ENCODE peak calls at places on chromosomes 2 and 18, in seven cellular contexts. R is A549; P is upper lobe of right lung; Q is SJSA1; J is CD4-positive, CD25-positive, alpha-beta regulatory T cell; I is adrenal gland; G is CD8-positive, alpha-beta T cell. X is an unnamed sample.

GRCh38 chr2:109171444-109172334 is 42.7 kb downstream of the SH3RF3 start:
- DNase-seq in R (peak; percentile 16), P (no peak), Q (peak; percentile 93), J (no peak), I (peak; percentile 49), G (no peak), X (no peak)

GRCh38 chr2:122081743-122082142 is 326.3 kb downstream of the TSN start:
- DNase-seq in R (no peak), P (no peak), Q (no peak), J (no peak), I (no peak), G (no peak), X (no peak)

GRCh38 chr2:69797836-69798465 is 31.5 kb upstream of the GMCL1 start:
- DNase-seq in R (no peak), P (no peak), Q (no peak), J (no peak), I (no peak), G (no peak), X (no peak)

GRCh38 chr2:237585590-237586221 is 4.8 kb downstream of the RAB17 start:
- DNase-seq in R (no peak), P (no peak), Q (no peak), J (no peak), I (no peak), G (no peak), X (no peak)

GRCh38 chr18:36809590-36810381 is 19.0 kb downstream of the TPGS2 start:
- DNase-seq in R (peak; percentile 59), P (no peak), Q (peak; percentile 44), J (peak; percentile 66), I (peak; percentile 67), G (peak; percentile 24), X (peak; percentile 38)

GRCh38 chr18:79246309-79247108 is 149.2 kb upstream of the NFATC1 start:
- DNase-seq in R (peak; percentile 89), P (peak; percentile 81), Q (no peak), J (peak; percentile 66), I (peak; percentile 81), G (peak; percentile 66), X (peak; percentile 80)

GRCh38 chr18:59691046-59691395 is 6.2 kb downstream of the CCBE1 start:
- DNase-seq in R (no peak), P (no peak), Q (no peak), J (no peak), I (no peak), G (no peak), X (no peak)

GRCh38 chr2:168466190-168466737 is 10.2 kb downstream of the CERS6 start:
- DNase-seq in R (no peak), P (no peak), Q (no peak), J (no peak), I (no peak), G (no peak), X (no peak)

GRCh38 chr18:13067966-13068365 is 76.8 kb downstream of the CEP192 start:
- DNase-seq in R (no peak), P (no peak), Q (no peak), J (no peak), I (no peak), G (no peak), X (no peak)

GRCh38 chr2:12722445-12723316 is 5.9 kb downstream of the TRIB2 start:
- DNase-seq in R (no peak), P (no peak), Q (no peak), J (no peak), I (no peak), G (no peak), X (no peak)

GRCh38 chr2:157620956-157621355 is 7.7 kb downstream of the ACVR1C start:
- DNase-seq in R (no peak), P (no peak), Q (no peak), J (no peak), I (no peak), G (no peak), X (no peak)

GRCh38 chr18:10010611-10011015 is 96.8 kb downstream of the VAPA start:
- DNase-seq in R (peak; percentile 3), P (no peak), Q (peak; percentile 72), J (no peak), I (peak; percentile 39), G (no peak), X (no peak)

GRCh38 chr2:178163395-178163794 is 30.9 kb upstream of the OSBPL6 start:
- DNase-seq in R (no peak), P (no peak), Q (no peak), J (no peak), I (no peak), G (no peak), X (no peak)

GRCh38 chr2:96103906-96104861 is 12.2 kb downstream of the ADRA2B start:
- DNase-seq in R (no peak), P (peak; percentile 54), Q (no peak), J (no peak), I (no peak), G (no peak), X (no peak)

GRCh38 chr2:230680463-230681195 is 32.0 kb upstream of the CAB39 start:
- DNase-seq in R (no peak), P (no peak), Q (no peak), J (no peak), I (no peak), G (no peak), X (no peak)

GRCh38 chr2:157751462-157752058 is 122.9 kb upstream of the ACVR1C start:
- DNase-seq in R (peak; percentile 6), P (no peak), Q (no peak), J (no peak), I (no peak), G (peak; percentile 25), X (no peak)

GRCh38 chr2:51710222-51710621 is 678.3 kb upstream of the NRXN1 start:
- DNase-seq in R (peak; percentile 23), P (no peak), Q (no peak), J (no peak), I (no peak), G (no peak), X (no peak)

GRCh38 chr2:159518321-159519005 is 97.9 kb downstream of the BAZ2B start:
- DNase-seq in R (no peak), P (no peak), Q (no peak), J (no peak), I (no peak), G (no peak), X (no peak)

GRCh38 chr2:37350917-37351316 is 6.5 kb downstream of the QPCT start:
- DNase-seq in R (no peak), P (no peak), Q (no peak), J (no peak), I (no peak), G (no peak), X (no peak)

GRCh38 chr2:223586261-223586660 is 15.9 kb downstream of the SCG2 start:
- DNase-seq in R (peak; percentile 29), P (no peak), Q (no peak), J (no peak), I (no peak), G (no peak), X (no peak)

DNA sequence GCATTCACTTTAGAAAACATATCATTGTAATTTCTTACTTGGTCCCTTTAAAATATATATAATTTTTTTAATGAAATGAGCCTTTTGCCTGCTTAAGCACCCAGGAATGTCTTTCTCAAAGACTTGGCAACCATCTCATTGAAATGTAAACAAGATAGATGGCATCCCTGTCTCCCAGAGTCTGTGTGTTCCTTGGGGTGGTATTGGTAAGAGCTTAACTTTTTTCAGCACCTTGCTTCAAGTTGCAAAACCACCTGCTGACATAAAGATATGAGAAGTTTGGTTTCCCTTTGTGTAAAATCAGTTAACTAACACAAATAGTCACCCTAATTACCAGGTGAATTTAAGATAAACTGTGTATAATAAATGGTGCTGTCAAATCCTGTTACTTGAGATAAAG is 266.9 kb downstream of the DSC3 start:
- DNase-seq in R (no peak), P (no peak), Q (no peak), J (no peak), I (no peak), G (no peak), X (no peak)
- H3K9me3 ChIP-seq in R (no peaks in the 10 kb centered on the region), P (no peaks in the 10 kb centered on the region), Q (no peaks in the 10 kb centered on the region), J (peaks cover 1% of the 10 kb centered on the region), I (no peaks in the 10 kb centered on the region), G (no peaks in the 10 kb centered on the region), X (no peaks in the 10 kb centered on the region)

GRCh38 chr18:65754121-65754520 is 3.3 kb downstream of the CDH7 start:
- DNase-seq in R (no peak), P (no peak), Q (no peak), J (no peak), I (no peak), G (no peak), X (no peak)
- H3K4me3 ChIP-seq in R (no peak overlapping the region), P (no peak overlapping the region), Q (no peak overlapping the region), J (no peak overlapping the region), I (no peak overlapping the region), G (no peak overlapping the region), X (no peak overlapping the region)

GRCh38 chr2:86543335-86543734 is 19.9 kb downstream of the CHMP3 start:
- DNase-seq in R (no peak), P (no peak), Q (no peak), J (no peak), I (peak; percentile 5), G (no peak), X (no peak)

DNA sequence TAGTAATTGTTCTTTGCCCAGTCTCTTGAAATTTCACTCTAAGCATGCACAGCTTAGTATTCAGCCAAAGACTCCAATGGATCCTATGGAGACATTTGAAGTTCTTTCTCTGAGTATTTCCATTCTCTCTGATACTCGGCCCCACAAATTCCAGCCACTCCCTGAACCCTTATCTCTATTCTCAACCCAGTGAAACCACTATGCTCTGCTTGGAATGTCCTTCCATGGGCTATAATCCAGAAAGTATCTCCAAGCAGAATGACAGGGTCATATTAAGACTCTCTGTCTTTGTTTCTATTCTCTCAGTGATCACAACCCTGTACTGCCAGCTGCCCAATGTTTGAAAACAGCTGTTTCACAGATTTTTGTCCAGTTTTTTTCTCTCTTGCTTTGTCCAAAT is 22.0 kb downstream of the CHMP3 start:
- DNase-seq in R (no peak), P (no peak), Q (no peak), J (no peak), I (no peak), G (no peak), X (no peak)
- H3K9me3 ChIP-seq in R (peaks cover 6% of the 10 kb centered on the region), P (no peaks in the 10 kb centered on the region), Q (no peaks in the 10 kb centered on the region), J (no peaks in the 10 kb centered on the region), I (no peaks in the 10 kb centered on the region), G (no peaks in the 10 kb centered on the region), X (no peaks in the 10 kb centered on the region)

GRCh38 chr2:216819055-216819454 is 40.8 kb downstream of the TNP1 start:
- DNase-seq in R (no peak), P (no peak), Q (no peak), J (no peak), I (no peak), G (no peak), X (no peak)

GRCh38 chr2:216819766-216820165 is 40.1 kb downstream of the TNP1 start:
- DNase-seq in R (no peak), P (no peak), Q (no peak), J (no peak), I (no peak), G (no peak), X (no peak)

GRCh38 chr2:216827073-216827725 is 32.7 kb downstream of the TNP1 start:
- DNase-seq in R (no peak), P (no peak), Q (no peak), J (no peak), I (no peak), G (no peak), X (no peak)

GRCh38 chr2:216820709-216821108 is 39.2 kb downstream of the TNP1 start:
- DNase-seq in R (no peak), P (no peak), Q (no peak), J (no peak), I (no peak), G (no peak), X (no peak)

DNA sequence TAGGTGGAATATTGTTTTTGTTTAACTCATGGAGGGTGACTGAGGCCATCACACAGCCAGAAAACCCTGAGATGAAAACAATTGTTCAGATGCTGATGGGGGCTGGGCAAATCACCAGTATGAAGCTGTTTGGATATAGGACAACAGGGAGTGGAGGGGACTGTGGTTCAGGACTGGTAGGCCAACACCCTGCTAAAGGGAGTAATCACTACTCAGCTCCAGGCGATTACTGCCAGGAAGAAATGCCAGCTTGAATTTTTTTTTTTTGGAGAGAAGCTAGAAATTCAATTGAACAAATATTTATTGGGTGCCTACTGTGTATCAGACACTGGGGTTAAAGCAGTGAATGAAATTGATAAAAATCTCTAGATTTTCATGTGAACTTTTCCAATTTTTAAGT is 37.4 kb downstream of the TNP1 start:
- DNase-seq in R (no peak), P (no peak), Q (no peak), J (no peak), I (no peak), G (no peak), X (no peak)
- H3K4me3 ChIP-seq in R (no peak overlapping the region), P (no peak overlapping the region), Q (no peak overlapping the region), J (no peak overlapping the region), I (no peak overlapping the region), G (no peak overlapping the region), X (no peak overlapping the region)